ENCODE peak calls at places on chromosomes 3 and 15, in five cellular contexts. A, I, P, T and Z are unnamed samples.
A peak's percentile ranks its signal among the peaks of the same experiment; 100 is the strongest.

GRCh38 chr15:67781907-67782559 is 43.3 kb upstream of the SKOR1 start:
- DNase-seq in A (no peak), I (no peak), P (no peak), T (no peak), Z (no peak)

GRCh38 chr3:124621498-124621897 is 108.8 kb upstream of the UMPS start:
- DNase-seq in A (no peak), I (no peak), P (no peak), T (no peak), Z (no peak)

GRCh38 chr15:45179221-45179985 is 8.4 kb downstream of the SHF start:
- DNase-seq in A (peak; percentile 33), I (no peak), P (no peak), T (no peak), Z (no peak)

GRCh38 chr15:90552162-90552928 is 22.6 kb downstream of the CRTC3 start:
- DNase-seq in A (no peak), I (peak; percentile 68), P (no peak), T (no peak), Z (no peak)

GRCh38 chr3:110343376-110343775 is 728.2 kb upstream of the NECTIN3 start:
- DNase-seq in A (no peak), I (no peak), P (no peak), T (no peak), Z (no peak)

GRCh38 chr3:138450704-138451424 is 16.4 kb downstream of the ESYT3 start:
- DNase-seq in A (no peak), I (no peak), P (no peak), T (no peak), Z (no peak)

GRCh38 chr15:27867861-27868260 is 231.3 kb downstream of the OCA2 start:
- DNase-seq in A (no peak), I (no peak), P (no peak), T (no peak), Z (no peak)

GRCh38 chr15:51796777-51797474 is 32.5 kb upstream of the TMOD3 start:
- DNase-seq in A (no peak), I (no peak), P (no peak), T (no peak), Z (no peak)

GRCh38 chr3:69338891-69339290 is 47.0 kb downstream of the FRMD4B start:
- DNase-seq in A (no peak), I (no peak), P (no peak), T (no peak), Z (no peak)

GRCh38 chr15:40847225-40847961 is 3.5 kb downstream of the SPINT1 start:
- DNase-seq in A (no peak), I (no peak), P (peak; percentile 49), T (peak; percentile 67), Z (no peak)

GRCh38 chr3:37627951-37628620 is 233.6 kb upstream of the CTDSPL start:
- DNase-seq in A (no peak), I (no peak), P (no peak), T (no peak), Z (no peak)

GRCh38 chr15:66780172-66780972 is 78.3 kb downstream of the SMAD6 start:
- DNase-seq in A (no peak), I (no peak), P (no peak), T (no peak), Z (peak; percentile 16)

GRCh38 chr15:87816811-87817210 is 439.7 kb downstream of the NTRK3 start:
- DNase-seq in A (no peak), I (peak; percentile 91), P (no peak), T (no peak), Z (peak; percentile 65)

GRCh38 chr3:15009156-15009555 is 56.0 kb downstream of the MRPS25 start:
- DNase-seq in A (no peak), I (no peak), P (no peak), T (no peak), Z (no peak)

GRCh38 chr3:58617338-58617761 is 40.2 kb upstream of the FAM107A start:
- DNase-seq in A (no peak), I (no peak), P (no peak), T (peak; percentile 45), Z (no peak)

GRCh38 chr15:101277038-101277822 is at the start of gene SELENOS:
- DNase-seq in A (peak; percentile 85), I (no peak), P (peak; percentile 94), T (peak; percentile 88), Z (peak; percentile 76)

GRCh38 chr3:175234541-175234940 is 375.4 kb downstream of the NAALADL2 start:
- DNase-seq in A (no peak), I (no peak), P (no peak), T (no peak), Z (no peak)

GRCh38 chr3:52406231-52406661 is 38.7 kb downstream of the SEMA3G start:
- DNase-seq in A (peak; percentile 11), I (no peak), P (no peak), T (peak; percentile 82), Z (no peak)

GRCh38 chr15:99592135-99592845 is 26.5 kb downstream of the MEF2A start:
- DNase-seq in A (no peak), I (no peak), P (no peak), T (no peak), Z (no peak)